ENCODE peak calls at places on chromosomes 12 and 14, in seven cellular contexts. Q is hypothalamus, O is fibroblast of the conjunctiva, H is D721Med, F is WERI-Rb-1, S is Caco-2, D is HL-60. G is an unnamed sample.
A peak's percentile ranks its signal among the peaks of the same experiment; 100 is the strongest.

GRCh38 chr12:58596381-58596780 is 323.9 kb downstream of the LRIG3 start:
- DNase-seq in O (no peak), H (no peak), F (peak; percentile 16), D (no peak), Q (no peak), S (no peak), G (no peak)

GRCh38 chr12:116508145-116509121 is 50.7 kb upstream of the MAP1LC3B2 start:
- DNase-seq in H (no peak), O (no peak), F (peak; percentile 32), D (no peak), Q (no peak), S (peak; percentile 48), G (no peak)

GRCh38 chr14:104359969-104360442 is 219.6 kb upstream of the C14orf180 start:
- DNase-seq in Q (no peak), D (no peak), S (no peak), O (no peak), H (no peak), F (no peak), G (no peak)

GRCh38 chr14:49497725-49498348 is 88.3 kb downstream of the RPS29 start:
- DNase-seq in H (peak; percentile 23), O (peak; percentile 49), Q (no peak), S (peak; percentile 69), D (peak; percentile 59), F (peak; percentile 15), G (no peak)

GRCh38 chr14:71488703-71489141 is 443.5 kb upstream of the RGS6 start:
- DNase-seq in O (no peak), F (no peak), H (no peak), Q (no peak), S (no peak), D (no peak), G (no peak)

GRCh38 chr12:3491938-3492867 is 1.2 kb downstream of the PRMT8 start:
- DNase-seq in S (peak; percentile 86), O (peak; percentile 17), F (peak; percentile 52), Q (no peak), H (no peak), D (peak; percentile 3), G (peak; percentile 16)

GRCh38 chr12:48356041-48356768 is 5.5 kb upstream of the ZNF641 start:
- DNase-seq in H (no peak), F (peak; percentile 34), O (no peak), D (no peak), Q (no peak), S (no peak), G (no peak)

GRCh38 chr12:1319215-1319614 is 275.2 kb downstream of the FBXL14 start:
- DNase-seq in O (peak; percentile 4), S (no peak), F (no peak), D (no peak), Q (no peak), H (no peak), G (no peak)

GRCh38 chr12:116274552-116275375 is 2.7 kb downstream of the MED13L start:
- DNase-seq in Q (no peak), H (no peak), S (no peak), O (no peak), F (no peak), D (no peak), G (no peak)

GRCh38 chr14:65751510-65751909 is 339.0 kb downstream of the FUT8 start:
- DNase-seq in D (no peak), Q (no peak), H (no peak), O (no peak), S (no peak), F (peak; percentile 65), G (no peak)

GRCh38 chr14:81125536-81125935 is 95.2 kb downstream of the GTF2A1 start:
- DNase-seq in Q (no peak), O (no peak), H (no peak), F (no peak), D (no peak), S (no peak), G (no peak)

GRCh38 chr14:101666264-101666663 is 95.2 kb upstream of the PPP2R5C start:
- DNase-seq in D (no peak), S (no peak), O (no peak), Q (no peak), H (no peak), F (no peak), G (no peak)

GRCh38 chr12:86770871-86771270 is 514.7 kb upstream of the MGAT4C start:
- DNase-seq in F (no peak), O (no peak), D (no peak), Q (no peak), S (no peak), H (no peak), G (no peak)

G was measured in caudate nucleus.